ENCODE peak calls at places on chromosomes 13 and 19, in eight cellular contexts. One of them, this sample, is unnamed.

GRCh38 chr13:110005563-110005962 is 219.2 kb upstream of the IRS2 start:
- DNase-seq in psoas muscle: no peak
- DNase-seq in activated naive CD4-positive, alpha-beta T cell treated with anti-CD3 and anti-CD28 coated beads for 36 hours: no peak
- DNase-seq in B cell: no peak
- DNase-seq in sciatic nerve: no peak
- DNase-seq in NCI-H446: no peak
- DNase-seq in GM12864: no peak
- DNase-seq in dorsolateral prefrontal cortex: no peak
- DNase-seq in this sample: no peak

GRCh38 chr13:39959497-39959896 is 304.0 kb downstream of the COG6 start:
- DNase-seq in activated naive CD4-positive, alpha-beta T cell treated with anti-CD3 and anti-CD28 coated beads for 36 hours: no peak
- DNase-seq in dorsolateral prefrontal cortex: no peak
- DNase-seq in NCI-H446: no peak
- DNase-seq in B cell: no peak
- DNase-seq in GM12864: no peak
- DNase-seq in sciatic nerve: no peak
- DNase-seq in psoas muscle: no peak
- DNase-seq in this sample: no peak

GRCh38 chr19:23410155-23410554 is 14.9 kb upstream of the ZNF91 start:
- DNase-seq in B cell: no peak
- DNase-seq in dorsolateral prefrontal cortex: no peak
- DNase-seq in GM12864: no peak
- DNase-seq in psoas muscle: no peak
- DNase-seq in sciatic nerve: no peak
- DNase-seq in NCI-H446: no peak
- DNase-seq in activated naive CD4-positive, alpha-beta T cell treated with anti-CD3 and anti-CD28 coated beads for 36 hours: no peak
- DNase-seq in this sample: no peak

GRCh38 chr19:33442706-33443105 is 69.2 kb downstream of the CEBPG start:
- DNase-seq in GM12864: no peak
- DNase-seq in NCI-H446: no peak
- DNase-seq in B cell: no peak
- DNase-seq in sciatic nerve: peak
- DNase-seq in dorsolateral prefrontal cortex: no peak
- DNase-seq in psoas muscle: peak
- DNase-seq in activated naive CD4-positive, alpha-beta T cell treated with anti-CD3 and anti-CD28 coated beads for 36 hours: no peak
- DNase-seq in this sample: no peak

GRCh38 chr13:36509369-36509768 is 77.1 kb downstream of the CCNA1 start:
- DNase-seq in NCI-H446: no peak
- DNase-seq in sciatic nerve: no peak
- DNase-seq in psoas muscle: no peak
- DNase-seq in activated naive CD4-positive, alpha-beta T cell treated with anti-CD3 and anti-CD28 coated beads for 36 hours: no peak
- DNase-seq in GM12864: no peak
- DNase-seq in dorsolateral prefrontal cortex: no peak
- DNase-seq in B cell: no peak
- DNase-seq in this sample: no peak

GRCh38 chr19:18435185-18435841 is 2.6 kb downstream of the ISYNA1 start:
- DNase-seq in activated naive CD4-positive, alpha-beta T cell treated with anti-CD3 and anti-CD28 coated beads for 36 hours: no peak
- DNase-seq in sciatic nerve: no peak
- DNase-seq in B cell: no peak
- DNase-seq in psoas muscle: peak
- DNase-seq in dorsolateral prefrontal cortex: no peak
- DNase-seq in GM12864: no peak
- DNase-seq in NCI-H446: no peak
- DNase-seq in this sample: no peak

GRCh38 chr13:43573361-43573740 is 213.4 kb downstream of the ENOX1 start:
- DNase-seq in GM12864: no peak
- DNase-seq in dorsolateral prefrontal cortex: no peak
- DNase-seq in B cell: no peak
- DNase-seq in activated naive CD4-positive, alpha-beta T cell treated with anti-CD3 and anti-CD28 coated beads for 36 hours: no peak
- DNase-seq in NCI-H446: no peak
- DNase-seq in psoas muscle: no peak
- DNase-seq in sciatic nerve: no peak
- DNase-seq in this sample: peak

GRCh38 chr13:49300716-49301589 is 53.2 kb downstream of the CDADC1 start:
- DNase-seq in B cell: peak
- DNase-seq in sciatic nerve: peak
- DNase-seq in psoas muscle: peak
- DNase-seq in activated naive CD4-positive, alpha-beta T cell treated with anti-CD3 and anti-CD28 coated beads for 36 hours: peak
- DNase-seq in GM12864: peak
- DNase-seq in dorsolateral prefrontal cortex: peak
- DNase-seq in NCI-H446: no peak
- DNase-seq in this sample: peak

GRCh38 chr13:99131410-99131809 is 69.2 kb upstream of the UBAC2 start:
- DNase-seq in GM12864: no peak
- DNase-seq in NCI-H446: no peak
- DNase-seq in dorsolateral prefrontal cortex: no peak
- DNase-seq in B cell: no peak
- DNase-seq in psoas muscle: no peak
- DNase-seq in sciatic nerve: no peak
- DNase-seq in activated naive CD4-positive, alpha-beta T cell treated with anti-CD3 and anti-CD28 coated beads for 36 hours: no peak
- DNase-seq in this sample: no peak

GRCh38 chr13:87498681-87499080 is 172.5 kb upstream of the SLITRK5 start:
- DNase-seq in NCI-H446: no peak
- DNase-seq in GM12864: no peak
- DNase-seq in activated naive CD4-positive, alpha-beta T cell treated with anti-CD3 and anti-CD28 coated beads for 36 hours: no peak
- DNase-seq in B cell: no peak
- DNase-seq in sciatic nerve: no peak
- DNase-seq in dorsolateral prefrontal cortex: no peak
- DNase-seq in psoas muscle: no peak
- DNase-seq in this sample: peak

GRCh38 chr13:35866801-35867200 is 264.4 kb downstream of the DCLK1 start:
- DNase-seq in activated naive CD4-positive, alpha-beta T cell treated with anti-CD3 and anti-CD28 coated beads for 36 hours: no peak
- DNase-seq in sciatic nerve: no peak
- DNase-seq in B cell: no peak
- DNase-seq in GM12864: no peak
- DNase-seq in NCI-H446: no peak
- DNase-seq in psoas muscle: no peak
- DNase-seq in dorsolateral prefrontal cortex: no peak
- DNase-seq in this sample: no peak

GRCh38 chr13:76815344-76815743 is 70.9 kb downstream of the KCTD12 start:
- DNase-seq in activated naive CD4-positive, alpha-beta T cell treated with anti-CD3 and anti-CD28 coated beads for 36 hours: no peak
- DNase-seq in psoas muscle: no peak
- DNase-seq in NCI-H446: no peak
- DNase-seq in B cell: no peak
- DNase-seq in sciatic nerve: no peak
- DNase-seq in GM12864: no peak
- DNase-seq in dorsolateral prefrontal cortex: no peak
- DNase-seq in this sample: no peak

GRCh38 chr19:46192990-46193650 is 36.4 kb upstream of the IGFL1 start:
- DNase-seq in GM12864: no peak
- DNase-seq in NCI-H446: no peak
- DNase-seq in activated naive CD4-positive, alpha-beta T cell treated with anti-CD3 and anti-CD28 coated beads for 36 hours: no peak
- DNase-seq in sciatic nerve: no peak
- DNase-seq in B cell: peak
- DNase-seq in dorsolateral prefrontal cortex: no peak
- DNase-seq in psoas muscle: peak
- DNase-seq in this sample: peak

GRCh38 chr13:114078501-114079451 is 53.6 kb downstream of the RASA3 start:
- DNase-seq in psoas muscle: peak
- DNase-seq in dorsolateral prefrontal cortex: no peak
- DNase-seq in GM12864: no peak
- DNase-seq in B cell: no peak
- DNase-seq in sciatic nerve: peak
- DNase-seq in NCI-H446: no peak
- DNase-seq in activated naive CD4-positive, alpha-beta T cell treated with anti-CD3 and anti-CD28 coated beads for 36 hours: no peak
- DNase-seq in this sample: peak

GRCh38 chr19:4372630-4373367 is 27.5 kb downstream of the SH3GL1 start:
- DNase-seq in dorsolateral prefrontal cortex: no peak
- DNase-seq in GM12864: no peak
- DNase-seq in sciatic nerve: no peak
- DNase-seq in psoas muscle: no peak
- DNase-seq in NCI-H446: no peak
- DNase-seq in B cell: no peak
- DNase-seq in activated naive CD4-positive, alpha-beta T cell treated with anti-CD3 and anti-CD28 coated beads for 36 hours: no peak
- DNase-seq in this sample: no peak

This sample was measured in epithelial cell of esophagus.